ENCODE peak calls at places on chromosomes 11 and 22, in seven cellular contexts. One of them, this sample, is unnamed.

GRCh38 chr11:46514370-46514769 is 79.5 kb downstream of the AMBRA1 start:
- DNase-seq in sciatic nerve: no peak
- DNase-seq in SK-MEL-5: no peak
- DNase-seq in activated CD4-positive, alpha-beta T cell treated with anti-CD3 and anti-CD28 coated beads, Interleukin-2, amount 50 U/mL, for 48 hours: no peak
- DNase-seq in head of caudate nucleus: no peak
- DNase-seq in astrocyte of the spinal cord: no peak
- DNase-seq in GM12892: no peak
- DNase-seq in this sample: no peak

GRCh38 chr11:65911682-65912568 is 6.9 kb downstream of the C11orf68 start:
- DNase-seq in activated CD4-positive, alpha-beta T cell treated with anti-CD3 and anti-CD28 coated beads, Interleukin-2, amount 50 U/mL, for 48 hours: no peak
- DNase-seq in sciatic nerve: no peak
- DNase-seq in astrocyte of the spinal cord: peak
- DNase-seq in SK-MEL-5: peak
- DNase-seq in head of caudate nucleus: no peak
- DNase-seq in GM12892: no peak
- DNase-seq in this sample: peak

GRCh38 chr11:47524200-47524874 is 28.6 kb downstream of the CELF1 start:
- DNase-seq in sciatic nerve: no peak
- DNase-seq in SK-MEL-5: peak
- DNase-seq in astrocyte of the spinal cord: peak
- DNase-seq in activated CD4-positive, alpha-beta T cell treated with anti-CD3 and anti-CD28 coated beads, Interleukin-2, amount 50 U/mL, for 48 hours: no peak
- DNase-seq in head of caudate nucleus: peak
- DNase-seq in GM12892: no peak
- DNase-seq in this sample: no peak

GRCh38 chr11:95150977-95151684 is 61.5 kb downstream of the ENDOD1 start:
- DNase-seq in SK-MEL-5: peak
- DNase-seq in head of caudate nucleus: peak
- DNase-seq in GM12892: peak
- DNase-seq in sciatic nerve: peak
- DNase-seq in astrocyte of the spinal cord: peak
- DNase-seq in activated CD4-positive, alpha-beta T cell treated with anti-CD3 and anti-CD28 coated beads, Interleukin-2, amount 50 U/mL, for 48 hours: peak
- DNase-seq in this sample: peak

GRCh38 chr11:14258177-14258935 is 100.6 kb downstream of the RRAS2 start:
- DNase-seq in GM12892: no peak
- DNase-seq in head of caudate nucleus: no peak
- DNase-seq in astrocyte of the spinal cord: peak
- DNase-seq in activated CD4-positive, alpha-beta T cell treated with anti-CD3 and anti-CD28 coated beads, Interleukin-2, amount 50 U/mL, for 48 hours: no peak
- DNase-seq in SK-MEL-5: no peak
- DNase-seq in sciatic nerve: no peak
- DNase-seq in this sample: peak

GRCh38 chr11:68983816-68984215 is 3.0 kb upstream of the MRGPRD start:
- DNase-seq in activated CD4-positive, alpha-beta T cell treated with anti-CD3 and anti-CD28 coated beads, Interleukin-2, amount 50 U/mL, for 48 hours: no peak
- DNase-seq in SK-MEL-5: no peak
- DNase-seq in astrocyte of the spinal cord: no peak
- DNase-seq in sciatic nerve: peak
- DNase-seq in head of caudate nucleus: no peak
- DNase-seq in GM12892: no peak
- DNase-seq in this sample: no peak

GRCh38 chr22:45237065-45237990 is 3.4 kb downstream of the KIAA0930 start:
- DNase-seq in SK-MEL-5: no peak
- DNase-seq in astrocyte of the spinal cord: no peak
- DNase-seq in sciatic nerve: no peak
- DNase-seq in activated CD4-positive, alpha-beta T cell treated with anti-CD3 and anti-CD28 coated beads, Interleukin-2, amount 50 U/mL, for 48 hours: no peak
- DNase-seq in GM12892: no peak
- DNase-seq in head of caudate nucleus: no peak
- DNase-seq in this sample: no peak

GRCh38 chr22:22341736-22342135 is 97.2 kb downstream of the VPREB1 start:
- DNase-seq in astrocyte of the spinal cord: no peak
- DNase-seq in activated CD4-positive, alpha-beta T cell treated with anti-CD3 and anti-CD28 coated beads, Interleukin-2, amount 50 U/mL, for 48 hours: no peak
- DNase-seq in sciatic nerve: no peak
- DNase-seq in SK-MEL-5: no peak
- DNase-seq in head of caudate nucleus: no peak
- DNase-seq in GM12892: no peak
- DNase-seq in this sample: no peak

GRCh38 chr11:112504056-112504455 is 243.4 kb upstream of the PLET1 start:
- DNase-seq in GM12892: no peak
- DNase-seq in head of caudate nucleus: no peak
- DNase-seq in sciatic nerve: no peak
- DNase-seq in activated CD4-positive, alpha-beta T cell treated with anti-CD3 and anti-CD28 coated beads, Interleukin-2, amount 50 U/mL, for 48 hours: no peak
- DNase-seq in SK-MEL-5: no peak
- DNase-seq in astrocyte of the spinal cord: no peak
- DNase-seq in this sample: no peak

GRCh38 chr11:47928426-47928825 is 51.9 kb upstream of the PTPRJ start:
- DNase-seq in GM12892: no peak
- DNase-seq in astrocyte of the spinal cord: no peak
- DNase-seq in activated CD4-positive, alpha-beta T cell treated with anti-CD3 and anti-CD28 coated beads, Interleukin-2, amount 50 U/mL, for 48 hours: no peak
- DNase-seq in head of caudate nucleus: no peak
- DNase-seq in sciatic nerve: no peak
- DNase-seq in SK-MEL-5: no peak
- DNase-seq in this sample: no peak

GRCh38 chr11:7577226-7577882 is 63.6 kb downstream of the PPFIBP2 start:
- DNase-seq in astrocyte of the spinal cord: peak
- DNase-seq in GM12892: no peak
- DNase-seq in head of caudate nucleus: peak
- DNase-seq in SK-MEL-5: peak
- DNase-seq in activated CD4-positive, alpha-beta T cell treated with anti-CD3 and anti-CD28 coated beads, Interleukin-2, amount 50 U/mL, for 48 hours: no peak
- DNase-seq in sciatic nerve: peak
- DNase-seq in this sample: peak

GRCh38 chr22:37545703-37546435 is 14.4 kb upstream of the CDC42EP1 start:
- DNase-seq in GM12892: no peak
- DNase-seq in SK-MEL-5: no peak
- DNase-seq in activated CD4-positive, alpha-beta T cell treated with anti-CD3 and anti-CD28 coated beads, Interleukin-2, amount 50 U/mL, for 48 hours: no peak
- DNase-seq in sciatic nerve: peak
- DNase-seq in head of caudate nucleus: peak
- DNase-seq in astrocyte of the spinal cord: peak
- DNase-seq in this sample: peak

GRCh38 chr11:45216901-45217300 is 69.2 kb downstream of the SYT13 start:
- DNase-seq in activated CD4-positive, alpha-beta T cell treated with anti-CD3 and anti-CD28 coated beads, Interleukin-2, amount 50 U/mL, for 48 hours: no peak
- DNase-seq in sciatic nerve: no peak
- DNase-seq in astrocyte of the spinal cord: no peak
- DNase-seq in head of caudate nucleus: no peak
- DNase-seq in SK-MEL-5: no peak
- DNase-seq in GM12892: no peak
- DNase-seq in this sample: no peak

GRCh38 chr22:48979482-48979881 is 848.2 kb downstream of the BRD1 start:
- DNase-seq in GM12892: no peak
- DNase-seq in SK-MEL-5: peak
- DNase-seq in activated CD4-positive, alpha-beta T cell treated with anti-CD3 and anti-CD28 coated beads, Interleukin-2, amount 50 U/mL, for 48 hours: no peak
- DNase-seq in sciatic nerve: no peak
- DNase-seq in head of caudate nucleus: no peak
- DNase-seq in astrocyte of the spinal cord: no peak
- DNase-seq in this sample: no peak

GRCh38 chr11:2587132-2587930 is 112.5 kb downstream of the KCNQ1OT1 start:
- DNase-seq in activated CD4-positive, alpha-beta T cell treated with anti-CD3 and anti-CD28 coated beads, Interleukin-2, amount 50 U/mL, for 48 hours: peak
- DNase-seq in SK-MEL-5: no peak
- DNase-seq in sciatic nerve: peak
- DNase-seq in GM12892: peak
- DNase-seq in astrocyte of the spinal cord: no peak
- DNase-seq in head of caudate nucleus: peak
- DNase-seq in this sample: no peak

GRCh38 chr22:35274154-35274871 is 17.0 kb downstream of the HMGXB4 start:
- DNase-seq in sciatic nerve: no peak
- DNase-seq in activated CD4-positive, alpha-beta T cell treated with anti-CD3 and anti-CD28 coated beads, Interleukin-2, amount 50 U/mL, for 48 hours: no peak
- DNase-seq in SK-MEL-5: no peak
- DNase-seq in astrocyte of the spinal cord: no peak
- DNase-seq in GM12892: no peak
- DNase-seq in head of caudate nucleus: no peak
- DNase-seq in this sample: no peak

GRCh38 chr11:16007514-16007913 is 348.8 kb downstream of the SOX6 start:
- DNase-seq in head of caudate nucleus: no peak
- DNase-seq in sciatic nerve: no peak
- DNase-seq in astrocyte of the spinal cord: no peak
- DNase-seq in GM12892: no peak
- DNase-seq in SK-MEL-5: no peak
- DNase-seq in activated CD4-positive, alpha-beta T cell treated with anti-CD3 and anti-CD28 coated beads, Interleukin-2, amount 50 U/mL, for 48 hours: no peak
- DNase-seq in this sample: no peak

GRCh38 chr22:27668828-27669797 is 132.4 kb downstream of the MN1 start:
- DNase-seq in SK-MEL-5: peak
- DNase-seq in sciatic nerve: no peak
- DNase-seq in activated CD4-positive, alpha-beta T cell treated with anti-CD3 and anti-CD28 coated beads, Interleukin-2, amount 50 U/mL, for 48 hours: no peak
- DNase-seq in head of caudate nucleus: no peak
- DNase-seq in astrocyte of the spinal cord: peak
- DNase-seq in GM12892: no peak
- DNase-seq in this sample: peak